ENCODE peak calls at places on chromosome 19, in six cellular contexts. One of them, this sample, is unnamed.

GRCh38 chr19:46009530-46010510 is 13.0 kb downstream of the PGLYRP1 start:
- DNase-seq in endothelial cell of umbilical vein: peak
- DNase-seq in fibroblast of lung: peak
- DNase-seq in left cardiac atrium: peak
- DNase-seq in CD4-positive, alpha-beta T cell: peak
- DNase-seq in transverse colon: peak
- DNase-seq in this sample: peak

GRCh38 chr19:4061178-4061682 is 5.5 kb downstream of the ZBTB7A start:
- DNase-seq in endothelial cell of umbilical vein: no peak
- DNase-seq in fibroblast of lung: no peak
- DNase-seq in left cardiac atrium: peak
- DNase-seq in CD4-positive, alpha-beta T cell: no peak
- DNase-seq in transverse colon: peak
- DNase-seq in this sample: no peak

GRCh38 chr19:13314761-13315160 is 164.6 kb downstream of the IER2 start:
- DNase-seq in endothelial cell of umbilical vein: no peak
- DNase-seq in fibroblast of lung: no peak
- DNase-seq in left cardiac atrium: no peak
- DNase-seq in CD4-positive, alpha-beta T cell: no peak
- DNase-seq in transverse colon: no peak
- DNase-seq in this sample: no peak

GRCh38 chr19:35031072-35031881 is 1.0 kb downstream of the SCN1B start:
- DNase-seq in endothelial cell of umbilical vein: no peak
- DNase-seq in fibroblast of lung: peak
- DNase-seq in left cardiac atrium: no peak
- DNase-seq in CD4-positive, alpha-beta T cell: no peak
- DNase-seq in transverse colon: no peak
- DNase-seq in this sample: no peak

GRCh38 chr19:6890938-6891337 is 3.6 kb downstream of the ADGRE1 start:
- DNase-seq in endothelial cell of umbilical vein: no peak
- DNase-seq in fibroblast of lung: no peak
- DNase-seq in left cardiac atrium: no peak
- DNase-seq in CD4-positive, alpha-beta T cell: peak
- DNase-seq in transverse colon: no peak
- DNase-seq in this sample: peak

GRCh38 chr19:38031423-38031770 is 124.4 kb downstream of the SIPA1L3 start:
- DNase-seq in endothelial cell of umbilical vein: peak
- DNase-seq in fibroblast of lung: peak
- DNase-seq in left cardiac atrium: no peak
- DNase-seq in CD4-positive, alpha-beta T cell: no peak
- DNase-seq in transverse colon: no peak
- DNase-seq in this sample: no peak

GRCh38 chr19:48556163-48556562 is 4.2 kb downstream of the SULT2B1 start:
- DNase-seq in endothelial cell of umbilical vein: peak
- DNase-seq in fibroblast of lung: peak
- DNase-seq in left cardiac atrium: no peak
- DNase-seq in CD4-positive, alpha-beta T cell: no peak
- DNase-seq in transverse colon: peak
- DNase-seq in this sample: no peak

GRCh38 chr19:1136918-1137317 is 33.1 kb downstream of the GPX4 start:
- DNase-seq in endothelial cell of umbilical vein: no peak
- DNase-seq in fibroblast of lung: no peak
- DNase-seq in left cardiac atrium: no peak
- DNase-seq in CD4-positive, alpha-beta T cell: no peak
- DNase-seq in transverse colon: no peak
- DNase-seq in this sample: no peak

GRCh38 chr19:49272204-49272603 is 52.8 kb downstream of the SLC6A16 start:
- DNase-seq in endothelial cell of umbilical vein: no peak
- DNase-seq in fibroblast of lung: peak
- DNase-seq in left cardiac atrium: no peak
- DNase-seq in CD4-positive, alpha-beta T cell: no peak
- DNase-seq in transverse colon: no peak
- DNase-seq in this sample: no peak

GRCh38 chr19:17421942-17422341 is 2.1 kb downstream of the MVB12A start:
- DNase-seq in endothelial cell of umbilical vein: no peak
- DNase-seq in fibroblast of lung: no peak
- DNase-seq in left cardiac atrium: no peak
- DNase-seq in CD4-positive, alpha-beta T cell: no peak
- DNase-seq in transverse colon: no peak
- DNase-seq in this sample: no peak

GRCh38 chr19:6590458-6591319 is at the start of gene CD70:
- DNase-seq in endothelial cell of umbilical vein: no peak
- DNase-seq in fibroblast of lung: peak
- DNase-seq in left cardiac atrium: no peak
- DNase-seq in CD4-positive, alpha-beta T cell: peak
- DNase-seq in transverse colon: peak
- DNase-seq in this sample: peak

GRCh38 chr19:1481893-1482360 is 2.9 kb upstream of the C19orf25 start:
- DNase-seq in endothelial cell of umbilical vein: no peak
- DNase-seq in fibroblast of lung: no peak
- DNase-seq in left cardiac atrium: peak
- DNase-seq in CD4-positive, alpha-beta T cell: no peak
- DNase-seq in transverse colon: no peak
- DNase-seq in this sample: no peak

GRCh38 chr19:17001603-17002183 is 24.9 kb downstream of the CPAMD8 start:
- DNase-seq in endothelial cell of umbilical vein: no peak
- DNase-seq in fibroblast of lung: no peak
- DNase-seq in left cardiac atrium: peak
- DNase-seq in CD4-positive, alpha-beta T cell: peak
- DNase-seq in transverse colon: no peak
- DNase-seq in this sample: peak